ENCODE peak calls at places on chromosomes 16 and 17, in five cellular contexts. B is ovary, Y is Panc1, Q is neural progenitor cell, A is GM23248. E is an unnamed sample.
A peak's percentile ranks its signal among the peaks of the same experiment; 100 is the strongest.

GRCh38 chr17:59332890-59333377 is 1.5 kb downstream of the YPEL2 start:
- DNase-seq in Y (no peak), A (peak; percentile 67), Q (no peak), B (no peak), E (peak; percentile 47)

GRCh38 chr16:84832488-84833141 is 12.8 kb downstream of the CRISPLD2 start:
- DNase-seq in Y (no peak), A (peak; percentile 99), B (peak; percentile 96), Q (no peak), E (peak; percentile 96)

GRCh38 chr16:50040028-50040427 is 15.0 kb downstream of the CNEP1R1 start:
- DNase-seq in B (no peak), Y (no peak), Q (no peak), A (no peak), E (no peak)

GRCh38 chr17:59425085-59425901 is 93.8 kb downstream of the YPEL2 start:
- DNase-seq in Y (no peak), Q (no peak), A (peak; percentile 87), B (peak; percentile 66), E (peak; percentile 70)

GRCh38 chr17:5220074-5220473 is 14.6 kb downstream of the SCIMP start:
- DNase-seq in B (no peak), Y (no peak), A (no peak), Q (no peak), E (no peak)

GRCh38 chr16:23013484-23013883 is 135.8 kb downstream of the USP31 start:
- DNase-seq in A (peak; percentile 2), Y (no peak), B (no peak), Q (peak; percentile 6), E (no peak)

GRCh38 chr16:51155901-51156810 is 5.1 kb upstream of the SALL1 start:
- DNase-seq in Y (no peak), B (peak; percentile 47), A (peak; percentile 63), Q (peak; percentile 73), E (no peak)

GRCh38 chr16:70608516-70608915 is 37.8 kb upstream of the IL34 start:
- DNase-seq in A (no peak), Q (no peak), B (no peak), Y (no peak), E (no peak)

GRCh38 chr17:8836821-8837426 is 30.6 kb downstream of the PIK3R6 start:
- DNase-seq in Y (no peak), B (no peak), A (peak; percentile 21), Q (no peak), E (no peak)

GRCh38 chr17:3557768-3558583 is at the start of gene TRPV3:
- DNase-seq in A (peak; percentile 72), Q (no peak), Y (no peak), B (peak; percentile 68), E (peak; percentile 36)

GRCh38 chr17:14308965-14309879 is 8.3 kb downstream of the HS3ST3B1 start:
- DNase-seq in B (peak; percentile 95), Y (no peak), Q (peak; percentile 98), A (peak; percentile 96), E (peak; percentile 88)

GRCh38 chr17:14308636-14308964 is 7.7 kb downstream of the HS3ST3B1 start:
- DNase-seq in Y (no peak), B (no peak), A (peak; percentile 26), Q (no peak), E (no peak)

GRCh38 chr17:14310584-14310983 is 9.7 kb downstream of the HS3ST3B1 start:
- DNase-seq in Q (peak; percentile 7), B (no peak), Y (no peak), A (peak; percentile 60), E (no peak)

GRCh38 chr17:14311186-14311705 is 10.4 kb downstream of the HS3ST3B1 start:
- DNase-seq in Q (no peak), Y (no peak), B (no peak), A (no peak), E (no peak)

GRCh38 chr17:14310101-14310500 is 9.2 kb downstream of the HS3ST3B1 start:
- DNase-seq in Y (no peak), Q (peak; percentile 32), B (peak; percentile 39), A (no peak), E (no peak)
- H3K4me3 ChIP-seq in Y (peak overlapping the region; percentile 44), Q (peak overlapping the region; percentile 62), B (no peak overlapping the region), A (peak overlapping the region; percentile 91), E (peak overlapping the region; percentile 63)

GRCh38 chr17:39626171-39626670 is 531 bp upstream of the PPP1R1B start:
- DNase-seq in A (no peak), Q (no peak), Y (no peak), B (no peak), E (no peak)
- H3K4me3 ChIP-seq in A (peak overlapping the region; percentile 56), Q (peak overlapping the region; percentile 67), Y (no peak overlapping the region), B (no peak overlapping the region), E (no peak overlapping the region)

GRCh38 chr17:75753514-75754377 is 11.2 kb downstream of the GALK1 start:
- DNase-seq in Y (no peak), Q (peak; percentile 89), B (peak; percentile 89), A (peak; percentile 89), E (peak; percentile 86)
- H3K4me3 ChIP-seq in Y (peak overlapping the region; percentile 12), Q (peak overlapping the region; percentile 46), B (peak overlapping the region; percentile 46), A (peak overlapping the region; percentile 69), E (peak overlapping the region; percentile 63)

DNA sequence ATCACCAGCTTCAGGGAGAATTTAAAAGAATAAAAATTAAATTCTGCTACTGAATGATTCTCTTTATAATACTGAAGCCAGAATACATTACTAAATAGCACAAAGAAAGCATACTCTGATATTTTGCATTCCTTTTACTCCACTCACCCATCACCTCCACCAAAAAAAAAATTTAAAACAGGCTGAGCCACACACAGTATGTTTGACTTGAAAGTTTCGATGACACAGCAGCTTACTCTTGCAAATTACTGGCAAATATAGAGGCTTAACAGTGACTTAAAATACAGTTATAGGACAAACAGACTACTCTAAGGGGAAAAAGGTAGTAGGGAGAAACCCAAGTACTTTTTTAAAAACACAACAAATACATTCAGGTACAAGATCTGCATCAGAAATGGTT is 39.2 kb downstream of the GPATCH8 start:
- DNase-seq in B (no peak), Y (no peak), Q (no peak), A (peak; percentile 62), E (no peak)
- H3K4me3 ChIP-seq in B (no peak overlapping the region), Y (no peak overlapping the region), Q (no peak overlapping the region), A (no peak overlapping the region), E (no peak overlapping the region)

DNA sequence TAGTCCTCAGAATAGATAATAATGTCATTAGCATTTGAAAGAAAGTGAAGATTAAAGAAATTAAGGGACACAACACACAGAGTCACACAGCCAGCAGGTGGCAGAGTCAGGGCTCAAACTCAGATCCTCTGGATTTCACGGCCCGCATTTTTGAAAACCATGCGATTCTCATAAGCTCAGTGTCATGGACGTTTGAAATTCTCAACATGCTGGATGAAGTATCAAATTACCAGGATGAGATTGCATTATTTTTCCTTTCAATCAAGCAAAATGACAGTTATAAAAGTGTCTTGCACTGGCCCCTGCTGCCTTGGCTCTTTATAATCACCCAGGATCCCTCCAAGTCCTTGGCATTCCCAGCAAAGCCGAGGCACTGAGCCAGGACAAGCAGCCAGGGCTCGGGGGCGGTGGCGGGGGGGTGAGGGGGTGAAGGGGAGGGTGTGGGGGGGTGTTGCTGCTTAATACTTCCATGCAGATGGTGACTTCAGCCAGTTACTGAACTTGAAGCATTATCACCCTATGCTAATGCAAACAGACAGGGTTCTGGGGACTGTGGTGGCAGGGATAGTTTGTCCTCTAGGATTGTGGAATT is 6.6 kb upstream of the BMERB1 start:
- DNase-seq in A (peak; percentile 90), Q (peak; percentile 45), B (peak; percentile 86), Y (no peak), E (peak; percentile 71)
- H3K4me3 ChIP-seq in A (peak overlapping the region; percentile 45), Q (no peak overlapping the region), B (no peak overlapping the region), Y (no peak overlapping the region), E (peak overlapping the region; percentile 34)

DNA sequence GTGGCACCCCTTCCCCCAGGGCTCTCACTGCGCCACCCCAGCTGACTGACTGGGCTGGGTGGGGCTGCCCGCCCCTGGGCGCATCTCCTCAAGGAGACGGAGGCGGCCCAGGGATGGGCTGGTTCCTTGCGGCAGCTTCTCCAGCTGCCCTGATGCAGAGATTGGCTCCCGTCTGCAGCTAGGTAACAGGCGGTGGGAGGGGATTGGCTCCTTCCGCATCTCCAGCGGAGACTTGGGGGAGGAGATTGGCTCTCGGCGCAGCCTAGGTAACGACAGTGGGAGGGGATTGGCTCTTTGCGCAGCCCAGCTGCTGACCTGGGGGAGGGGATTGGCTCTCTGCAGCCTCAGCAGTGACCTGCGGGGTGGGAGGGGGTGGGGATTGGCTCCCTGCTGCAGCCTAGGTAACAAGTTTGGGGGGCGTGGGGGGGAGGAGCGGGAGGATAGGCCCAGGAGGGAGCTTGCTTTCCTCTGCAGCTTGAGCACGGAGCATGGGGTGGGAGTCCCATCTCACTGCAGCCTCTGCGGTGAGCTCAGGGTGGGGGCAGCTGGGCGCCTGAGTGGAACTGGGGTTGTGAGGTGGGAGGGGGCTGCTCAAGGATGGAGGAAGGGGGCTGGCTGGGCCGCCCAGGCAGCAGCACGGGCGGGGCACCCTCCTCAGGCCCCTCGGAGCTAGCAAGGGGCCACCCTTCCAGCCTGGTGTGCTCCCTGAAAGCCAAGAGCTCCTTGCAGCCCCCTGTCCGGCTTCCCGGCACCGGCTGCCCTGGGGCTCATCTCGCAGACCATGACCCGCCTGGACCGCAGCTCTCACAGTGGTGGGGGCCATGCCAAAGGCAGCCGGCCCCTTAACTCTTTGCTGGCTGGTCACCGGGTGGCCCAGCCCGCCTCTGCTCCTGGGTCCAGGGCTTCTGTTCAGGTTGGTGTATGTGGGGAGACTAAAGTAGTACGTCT is 6.4 kb downstream of the NFE2L1 start:
- DNase-seq in Q (peak; percentile 99), Y (no peak), B (peak; percentile 90), A (peak; percentile 88), E (peak; percentile 92)
- H3K4me3 ChIP-seq in Q (peak overlapping the region; percentile 61), Y (peak overlapping the region; percentile 1), B (peak overlapping the region; percentile 27), A (peak overlapping the region; percentile 64), E (peak overlapping the region; percentile 87)

GRCh38 chr17:81223758-81224122 is 975 bp upstream of the CEP131 start:
- DNase-seq in Q (peak; percentile 43), A (no peak), Y (no peak), B (no peak), E (no peak)
- H3K4me3 ChIP-seq in Q (peak overlapping the region; percentile 21), A (peak overlapping the region; percentile 70), Y (peak overlapping the region; percentile 45), B (no peak overlapping the region), E (peak overlapping the region; percentile 65)

GRCh38 chr17:46024590-46024989 is 25.5 kb downstream of the STH start:
- DNase-seq in B (no peak), Q (no peak), A (no peak), Y (no peak), E (no peak)

GRCh38 chr17:46025060-46025459 is 26.0 kb downstream of the STH start:
- DNase-seq in B (no peak), A (no peak), Y (no peak), Q (no peak), E (no peak)

GRCh38 chr17:46026045-46026814 is 27.2 kb downstream of the STH start:
- DNase-seq in Q (no peak), B (no peak), A (no peak), Y (no peak), E (no peak)

GRCh38 chr17:46026815-46027125 is 27.7 kb downstream of the STH start:
- DNase-seq in Q (no peak), Y (no peak), B (no peak), A (no peak), E (no peak)

DNA sequence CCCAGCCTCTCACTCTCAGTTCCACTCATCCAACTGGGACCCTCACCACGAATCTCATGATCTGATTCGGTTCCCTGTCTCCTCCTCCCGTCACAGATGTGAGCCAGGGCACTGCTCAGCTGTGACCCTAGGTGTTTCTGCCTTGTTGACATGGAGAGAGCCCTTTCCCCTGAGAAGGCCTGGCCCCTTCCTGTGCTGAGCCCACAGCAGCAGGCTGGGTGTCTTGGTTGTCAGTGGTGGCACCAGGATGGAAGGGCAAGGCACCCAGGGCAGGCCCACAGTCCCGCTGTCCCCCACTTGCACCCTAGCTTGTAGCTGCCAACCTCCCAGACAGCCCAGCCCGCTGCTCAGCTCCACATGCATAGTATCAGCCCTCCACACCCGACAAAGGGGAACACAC is 26.5 kb downstream of the STH start:
- DNase-seq in Y (no peak), B (no peak), A (no peak), Q (no peak), E (no peak)
- H3K4me3 ChIP-seq in Y (no peak overlapping the region), B (no peak overlapping the region), A (no peak overlapping the region), Q (no peak overlapping the region), E (no peak overlapping the region)